ENCODE peak calls at places on chromosomes 11 and 22, in five cellular contexts. F is T-helper 2 cell, X is dermis microvascular lymphatic vessel endothelial cell, B is kidney tubule cell, R is mucosa of descending colon. S is an unnamed sample.

GRCh38 chr22:47944941-47945340 is 1182.5 kb downstream of the TBC1D22A start:
- DNase-seq in F (no peak), X (no peak), B (no peak), R (no peak), S (no peak)

GRCh38 chr22:46514592-46515207 is 22.7 kb downstream of the CELSR1 start:
- DNase-seq in F (no peak), X (peak; percentile 45), B (peak; percentile 62), R (no peak), S (peak; percentile 86)

GRCh38 chr11:48024635-48025071 is 44.3 kb downstream of the PTPRJ start:
- DNase-seq in F (no peak), X (no peak), B (peak; percentile 40), R (no peak), S (peak; percentile 36)

GRCh38 chr11:251550-251949 is 14.8 kb downstream of the PSMD13 start:
- DNase-seq in F (no peak), X (no peak), B (no peak), R (no peak), S (no peak)

GRCh38 chr11:19344661-19345518 is 104.1 kb upstream of the E2F8 start:
- DNase-seq in F (no peak), X (peak; percentile 52), B (peak; percentile 40), R (no peak), S (peak; percentile 58)

GRCh38 chr11:199004-199581 is 6.2 kb downstream of the SCGB1C1 start:
- DNase-seq in F (no peak), X (no peak), B (no peak), R (no peak), S (no peak)

GRCh38 chr11:16299390-16299789 is 57.0 kb downstream of the SOX6 start:
- DNase-seq in F (no peak), X (no peak), B (peak; percentile 8), R (no peak), S (no peak)

GRCh38 chr22:46068908-46069481 is 81.3 kb upstream of the PPARA start:
- DNase-seq in F (no peak), X (peak; percentile 67), B (peak; percentile 85), R (peak; percentile 51), S (peak; percentile 94)

GRCh38 chr11:86672007-86672621 is at the start of gene ME3:
- DNase-seq in F (no peak), X (peak; percentile 69), B (peak; percentile 72), R (peak; percentile 78), S (peak; percentile 60)

GRCh38 chr11:118820412-118821357 is 29.7 kb upstream of the DDX6 start:
- DNase-seq in F (no peak), X (no peak), B (peak; percentile 90), R (peak; percentile 90), S (peak; percentile 97)

GRCh38 chr11:75313457-75314272 is 37.8 kb downstream of the ARRB1 start:
- DNase-seq in F (no peak), X (peak; percentile 90), B (peak; percentile 40), R (peak; percentile 58), S (peak; percentile 59)

GRCh38 chr22:29000225-29000556 is 61.4 kb downstream of the C22orf31 start:
- DNase-seq in F (no peak), X (no peak), B (peak; percentile 36), R (no peak), S (no peak)

GRCh38 chr11:64842851-64843841 is 1.3 kb downstream of the CDC42BPG start:
- DNase-seq in F (no peak), X (no peak), B (peak; percentile 67), R (peak; percentile 91), S (peak; percentile 63)

GRCh38 chr11:33530824-33531223 is 169.8 kb downstream of the C11orf91 start:
- DNase-seq in F (no peak), X (no peak), B (peak; percentile 15), R (no peak), S (peak; percentile 79)

GRCh38 chr11:112343368-112344039 is 82.8 kb upstream of the PLET1 start:
- DNase-seq in F (no peak), X (peak; percentile 77), B (no peak), R (no peak), S (no peak)

GRCh38 chr11:112173152-112173551 is 2.2 kb upstream of the BCO2 start:
- DNase-seq in F (no peak), X (no peak), B (peak; percentile 18), R (no peak), S (peak; percentile 22)

GRCh38 chr22:39296535-39296934 is 22.9 kb downstream of the RPL3 start:
- DNase-seq in F (no peak), X (no peak), B (no peak), R (no peak), S (no peak)

GRCh38 chr11:63613517-63614135 is 607 bp downstream of the PLAAT3 start:
- DNase-seq in F (no peak), X (peak; percentile 68), B (peak; percentile 64), R (peak; percentile 75), S (peak; percentile 47)

GRCh38 chr11:113505541-113506375 is 30.6 kb upstream of the DRD2 start:
- DNase-seq in F (no peak), X (no peak), B (peak; percentile 95), R (no peak), S (peak; percentile 95)

GRCh38 chr22:33510429-33510904 is 409.8 kb downstream of the LARGE1 start:
- DNase-seq in F (no peak), X (no peak), B (no peak), R (no peak), S (no peak)

GRCh38 chr11:76803811-76804600 is 20.9 kb downstream of the TSKU start:
- DNase-seq in F (no peak), X (no peak), B (no peak), R (no peak), S (no peak)

GRCh38 chr11:101825551-101825950 is 89.3 kb upstream of the CEP126 start:
- DNase-seq in F (no peak), X (no peak), B (no peak), R (no peak), S (no peak)

GRCh38 chr11:130712480-130712879 is 203.8 kb downstream of the SNX19 start:
- DNase-seq in F (no peak), X (no peak), B (no peak), R (no peak), S (no peak)

GRCh38 chr11:71977743-71978418 is 20.8 kb upstream of the IL18BP start:
- DNase-seq in F (no peak), X (peak; percentile 36), B (peak; percentile 58), R (no peak), S (peak; percentile 52)

GRCh38 chr11:118398797-118399564 is 2.4 kb upstream of the ATP5MG start:
- DNase-seq in F (no peak), X (peak; percentile 18), B (peak; percentile 17), R (no peak), S (peak; percentile 19)

GRCh38 chr11:58775066-58775708 is 43.4 kb upstream of the GLYAT start:
- DNase-seq in F (no peak), X (no peak), B (peak; percentile 68), R (no peak), S (no peak)

GRCh38 chr11:120719348-120719747 is 207.8 kb downstream of the GRIK4 start:
- DNase-seq in F (no peak), X (no peak), B (no peak), R (no peak), S (peak; percentile 27)

GRCh38 chr11:42338056-42338455 is 878.6 kb upstream of the LRRC4C start:
- DNase-seq in F (no peak), X (no peak), B (no peak), R (no peak), S (peak; percentile 28)

GRCh38 chr11:76086713-76087635 is 119.3 kb downstream of the WNT11 start:
- DNase-seq in F (no peak), X (no peak), B (peak; percentile 13), R (no peak), S (peak; percentile 34)

GRCh38 chr22:43376765-43377485 is 33.8 kb upstream of the SCUBE1 start:
- DNase-seq in F (no peak), X (no peak), B (no peak), R (no peak), S (peak; percentile 52)

GRCh38 chr11:43555811-43556210 is 124.7 kb upstream of the HSD17B12 start:
- DNase-seq in F (no peak), X (no peak), B (no peak), R (no peak), S (peak; percentile 26)

GRCh38 chr11:114447444-114447843 is 8.2 kb downstream of the REXO2 start:
- DNase-seq in F (no peak), X (no peak), B (no peak), R (no peak), S (no peak)

S was measured in M059J.